ENCODE peak calls at places on chromosomes 6 and 20, in ten cellular contexts. X is AG09309, E is Caco-2, A is BJ, J is right lobe of liver, S is GM23248, G is cardiac muscle cell, F is SK-N-SH, P is fibroblast of lung, H is foreskin fibroblast. U is an unnamed sample.

GRCh38 chr20:58802061-58802460 is 48.6 kb downstream of the GNAS-AS1 start:
- DNase-seq in X (no peak), E (no peak), A (no peak), J (no peak), S (no peak), G (no peak), F (no peak), P (no peak), H (no peak), U (no peak)

GRCh38 chr6:124131259-124131658 is 327.6 kb downstream of the NKAIN2 start:
- DNase-seq in X (no peak), E (peak), A (no peak), J (no peak), S (no peak), G (peak), F (no peak), P (peak), H (no peak), U (no peak)

GRCh38 chr6:106117579-106117978 is 31.4 kb downstream of the PRDM1 start:
- DNase-seq in X (no peak), E (no peak), A (no peak), J (no peak), S (no peak), G (no peak), F (no peak), P (no peak), H (no peak), U (no peak)

GRCh38 chr6:155177369-155177961 is 86.3 kb upstream of the CLDN20 start:
- DNase-seq in X (no peak), E (peak), A (no peak), J (no peak), S (peak), G (peak), F (peak), P (peak), H (peak), U (no peak)

GRCh38 chr6:133827766-133828165 is 61.1 kb upstream of the TCF21 start:
- DNase-seq in X (no peak), E (no peak), A (no peak), J (no peak), S (no peak), G (no peak), F (no peak), P (peak), H (no peak), U (no peak)

GRCh38 chr6:24631671-24632070 is 14.3 kb downstream of the KIAA0319 start:
- DNase-seq in X (no peak), E (no peak), A (no peak), J (no peak), S (no peak), G (no peak), F (peak), P (no peak), H (no peak), U (no peak)

GRCh38 chr6:157571269-157571668 is 190.3 kb downstream of the ZDHHC14 start:
- DNase-seq in X (no peak), E (no peak), A (no peak), J (no peak), S (no peak), G (no peak), F (no peak), P (no peak), H (no peak), U (no peak)

GRCh38 chr6:167699141-167700036 is 127.3 kb upstream of the AFDN start:
- DNase-seq in X (no peak), E (no peak), A (no peak), J (peak), S (peak), G (peak), F (no peak), P (peak), H (no peak), U (peak)

GRCh38 chr6:28522594-28523557 is 2.8 kb upstream of the GPX5 start:
- DNase-seq in X (no peak), E (no peak), A (no peak), J (no peak), S (no peak), G (no peak), F (no peak), P (no peak), H (no peak), U (no peak)

GRCh38 chr6:756224-756623 is 63.3 kb upstream of the EXOC2 start:
- DNase-seq in X (no peak), E (no peak), A (no peak), J (no peak), S (no peak), G (no peak), F (no peak), P (no peak), H (no peak), U (no peak)

GRCh38 chr20:46694484-46694883 is 5.2 kb upstream of the TP53RK start:
- DNase-seq in X (no peak), E (peak), A (no peak), J (no peak), S (peak), G (peak), F (no peak), P (no peak), H (no peak), U (no peak)

GRCh38 chr20:58995461-58996225 is 11.4 kb downstream of the CTSZ start:
- DNase-seq in X (no peak), E (peak), A (no peak), J (no peak), S (no peak), G (no peak), F (no peak), P (no peak), H (no peak), U (peak)

GRCh38 chr6:85551264-85551663 is 42.4 kb downstream of the SNX14 start:
- DNase-seq in X (no peak), E (peak), A (no peak), J (no peak), S (no peak), G (no peak), F (peak), P (no peak), H (no peak), U (no peak)

GRCh38 chr6:46734867-46735719 is at the start of gene PLA2G7:
- DNase-seq in X (no peak), E (peak), A (no peak), J (peak), S (peak), G (peak), F (peak), P (peak), H (no peak), U (peak)

GRCh38 chr20:24477831-24478547 is 8.6 kb downstream of the SYNDIG1 start:
- DNase-seq in X (no peak), E (no peak), A (no peak), J (no peak), S (no peak), G (no peak), F (no peak), P (no peak), H (no peak), U (no peak)

GRCh38 chr20:53800883-53801604 is 207.4 kb upstream of the ZNF217 start:
- DNase-seq in X (no peak), E (peak), A (no peak), J (no peak), S (no peak), G (peak), F (no peak), P (no peak), H (no peak), U (no peak)

GRCh38 chr20:1801551-1801950 is 93.7 kb upstream of the SIRPA start:
- DNase-seq in X (no peak), E (no peak), A (no peak), J (no peak), S (peak), G (no peak), F (no peak), P (no peak), H (no peak), U (no peak)

GRCh38 chr6:168105813-168106660 is 27.0 kb upstream of the FRMD1 start:
- DNase-seq in X (no peak), E (no peak), A (no peak), J (peak), S (peak), G (no peak), F (peak), P (no peak), H (no peak), U (peak)

GRCh38 chr6:140858381-140858971 is 1274.2 kb upstream of the GJE1 start:
- DNase-seq in X (no peak), E (no peak), A (no peak), J (no peak), S (peak), G (no peak), F (no peak), P (peak), H (no peak), U (no peak)

GRCh38 chr6:109944448-109944847 is 33.7 kb upstream of the GPR6 start:
- DNase-seq in X (no peak), E (peak), A (no peak), J (no peak), S (no peak), G (no peak), F (no peak), P (no peak), H (no peak), U (no peak)

GRCh38 chr6:79719248-79719975 is 88.3 kb downstream of the SH3BGRL2 start:
- DNase-seq in X (no peak), E (no peak), A (peak), J (no peak), S (peak), G (peak), F (no peak), P (peak), H (peak), U (no peak)

GRCh38 chr6:19983374-19983773 is 146.2 kb downstream of the ID4 start:
- DNase-seq in X (no peak), E (no peak), A (no peak), J (no peak), S (no peak), G (no peak), F (no peak), P (no peak), H (no peak), U (no peak)

GRCh38 chr6:2038096-2038495 is 207.3 kb downstream of the GMDS start:
- DNase-seq in X (no peak), E (no peak), A (no peak), J (no peak), S (no peak), G (peak), F (peak), P (peak), H (no peak), U (no peak)

GRCh38 chr6:108113557-108114519 is 39.3 kb upstream of the OSTM1 start:
- DNase-seq in X (peak), E (peak), A (no peak), J (no peak), S (peak), G (peak), F (peak), P (peak), H (no peak), U (no peak)

GRCh38 chr6:44989391-44989790 is 338.7 kb upstream of the RUNX2 start:
- DNase-seq in X (no peak), E (no peak), A (no peak), J (no peak), S (no peak), G (no peak), F (no peak), P (no peak), H (no peak), U (no peak)

GRCh38 chr20:47221036-47221625 is 135.4 kb downstream of the ZMYND8 start:
- DNase-seq in X (no peak), E (no peak), A (no peak), J (no peak), S (no peak), G (no peak), F (no peak), P (no peak), H (no peak), U (no peak)

GRCh38 chr6:20620043-20620442 is 85.8 kb downstream of the CDKAL1 start:
- DNase-seq in X (no peak), E (no peak), A (no peak), J (no peak), S (peak), G (peak), F (no peak), P (peak), H (no peak), U (no peak)

DNA sequence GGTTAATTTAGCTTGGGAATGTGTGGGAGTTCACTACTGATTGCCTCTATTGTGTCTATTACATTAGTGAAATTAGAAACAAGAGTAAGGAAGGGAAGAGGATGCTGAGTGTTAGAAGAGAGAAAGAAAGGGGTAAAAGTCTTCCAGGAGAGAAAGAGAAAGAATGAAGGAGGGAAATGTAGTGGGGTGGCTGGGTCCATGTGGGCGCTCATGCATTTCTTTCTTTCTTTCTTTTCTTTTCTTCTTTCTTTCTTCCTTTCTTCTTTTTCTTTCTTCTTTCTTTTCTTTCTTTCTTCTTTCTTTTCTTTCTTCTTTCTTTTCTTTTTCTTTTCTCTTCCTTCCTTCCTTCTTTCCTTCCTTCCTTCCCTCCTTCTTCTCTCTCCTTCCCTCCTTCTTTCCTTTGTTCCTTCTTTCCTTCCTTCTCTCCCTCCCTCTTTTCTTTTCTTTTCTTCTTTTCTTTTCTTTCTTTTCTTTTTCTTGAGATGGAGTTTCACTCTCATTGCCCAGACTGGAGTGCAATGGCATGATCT is 16.2 kb upstream of the SALL4 start:
- DNase-seq in X (no peak), E (no peak), A (no peak), J (no peak), S (no peak), G (no peak), F (no peak), P (no peak), H (no peak), U (no peak)
- H3K4me3 ChIP-seq in X (no peak), E (no peak), A (no peak), J (no peak), S (no peak), G (no peak), F (no peak), P (no peak), H (no peak), U (no peak)

DNA sequence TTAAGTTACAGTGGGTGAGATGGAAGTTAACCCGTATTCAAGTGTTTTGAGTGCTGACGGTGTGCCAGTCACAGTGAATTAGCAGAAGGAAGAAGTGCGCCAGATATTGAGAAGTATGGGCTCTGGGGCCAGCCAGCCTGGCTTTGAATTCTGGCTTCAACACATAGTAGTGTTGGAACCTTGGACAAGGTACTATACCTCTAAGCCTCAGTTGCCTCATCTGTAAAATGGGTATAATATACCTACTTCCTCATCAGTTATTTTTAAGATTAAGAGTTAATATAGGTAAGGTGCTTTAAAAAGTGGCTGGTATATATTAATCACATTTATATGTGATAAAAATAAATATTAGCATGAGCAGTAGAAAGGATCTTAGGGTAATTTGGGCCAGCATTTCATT is 16.3 kb downstream of the ZNF76 start:
- DNase-seq in X (no peak), E (no peak), A (no peak), J (no peak), S (no peak), G (no peak), F (no peak), P (no peak), H (no peak), U (no peak)
- H3K4me3 ChIP-seq in X (no peak), E (no peak), A (no peak), J (no peak), S (no peak), G (no peak), F (no peak), P (no peak), H (no peak), U (no peak)

GRCh38 chr6:31466466-31466865 is 31.5 kb upstream of the MICB start:
- DNase-seq in X (no peak), E (no peak), A (no peak), J (no peak), S (no peak), G (no peak), F (no peak), P (no peak), H (no peak), U (no peak)

GRCh38 chr6:31464252-31465184 is 33.4 kb upstream of the MICB start:
- DNase-seq in X (no peak), E (no peak), A (no peak), J (no peak), S (no peak), G (no peak), F (no peak), P (no peak), H (no peak), U (no peak)

GRCh38 chr6:31465718-31466117 is 32.2 kb upstream of the MICB start:
- DNase-seq in X (no peak), E (no peak), A (no peak), J (no peak), S (no peak), G (no peak), F (no peak), P (no peak), H (no peak), U (no peak)

GRCh38 chr6:31462964-31463940 is 34.7 kb upstream of the MICB start:
- DNase-seq in X (no peak), E (peak), A (peak), J (peak), S (peak), G (peak), F (peak), P (peak), H (no peak), U (peak)

GRCh38 chr6:31465185-31465536 is 32.8 kb upstream of the MICB start:
- DNase-seq in X (no peak), E (no peak), A (no peak), J (no peak), S (no peak), G (no peak), F (no peak), P (no peak), H (no peak), U (no peak)
- H3K4me3 ChIP-seq in X (no peak), E (no peak), A (no peak), J (no peak), S (no peak), G (no peak), F (no peak), P (no peak), H (no peak), U (peak)

GRCh38 chr20:36307412-36308317 is 1.5 kb downstream of the DLGAP4 start:
- DNase-seq in X (no peak), E (no peak), A (no peak), J (no peak), S (no peak), G (no peak), F (peak), P (no peak), H (no peak), U (no peak)
- H3K4me3 ChIP-seq in X (no peak), E (no peak), A (no peak), J (no peak), S (no peak), G (no peak), F (no peak), P (no peak), H (no peak), U (no peak)

GRCh38 chr6:138403324-138403800 is 661 bp upstream of the HEBP2 start:
- DNase-seq in X (no peak), E (peak), A (no peak), J (peak), S (peak), G (peak), F (peak), P (no peak), H (no peak), U (peak)

GRCh38 chr6:138403801-138404665 is at the start of gene HEBP2:
- DNase-seq in X (peak), E (peak), A (no peak), J (peak), S (peak), G (peak), F (peak), P (peak), H (peak), U (peak)

GRCh38 chr6:138405816-138406403 is 1.9 kb downstream of the HEBP2 start:
- DNase-seq in X (no peak), E (no peak), A (no peak), J (no peak), S (no peak), G (no peak), F (no peak), P (no peak), H (no peak), U (no peak)

GRCh38 chr6:138404666-138405337 is 779 bp downstream of the HEBP2 start:
- DNase-seq in X (no peak), E (peak), A (no peak), J (peak), S (peak), G (peak), F (no peak), P (peak), H (no peak), U (peak)

DNA sequence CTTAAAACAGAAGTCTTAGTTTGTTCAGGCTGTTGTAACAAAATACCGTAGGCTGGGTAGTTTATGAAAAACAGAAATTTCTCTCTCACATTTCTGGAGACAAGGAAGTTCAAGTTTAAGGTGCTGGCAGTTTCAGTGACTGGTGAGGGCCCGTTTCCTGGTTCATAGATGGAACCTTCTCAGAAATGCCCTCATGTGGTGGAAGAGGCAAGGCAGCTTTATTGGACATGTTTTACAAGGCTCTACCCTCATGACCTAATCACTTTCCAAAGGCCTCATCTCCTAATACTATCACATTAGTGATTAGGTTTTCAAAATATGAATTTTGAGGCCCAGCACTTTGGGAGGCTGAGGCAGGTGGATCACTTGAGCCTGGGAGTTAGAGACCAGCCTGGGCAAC is 2.4 kb downstream of the HEBP2 start:
- DNase-seq in X (no peak), E (no peak), A (no peak), J (no peak), S (peak), G (no peak), F (no peak), P (no peak), H (no peak), U (no peak)
- H3K4me3 ChIP-seq in X (no peak), E (no peak), A (no peak), J (no peak), S (no peak), G (no peak), F (no peak), P (no peak), H (no peak), U (no peak)

GRCh38 chr6:31559958-31560696 is 12.0 kb upstream of the LTA start:
- DNase-seq in X (no peak), E (peak), A (no peak), J (peak), S (peak), G (peak), F (no peak), P (peak), H (peak), U (peak)
- H3K4me3 ChIP-seq in X (no peak), E (no peak), A (no peak), J (no peak), S (peak), G (no peak), F (no peak), P (no peak), H (no peak), U (peak)

GRCh38 chr6:12528171-12528570 is 188.4 kb upstream of the PHACTR1 start:
- DNase-seq in X (no peak), E (no peak), A (no peak), J (no peak), S (no peak), G (peak), F (peak), P (no peak), H (no peak), U (no peak)
- H3K4me3 ChIP-seq in X (no peak), E (no peak), A (no peak), J (no peak), S (no peak), G (no peak), F (no peak), P (no peak), H (no peak), U (no peak)